ENCODE peak calls at places on chromosome 2, in four cellular contexts. One of them, this sample, is unnamed.

GRCh38 chr2:183207110-183207509 is 82.9 kb downstream of the NUP35 start:
- DNase-seq in natural killer cell: no peak
- DNase-seq in nephron progenitor cell: no peak
- DNase-seq in A549: no peak
- DNase-seq in this sample: peak

GRCh38 chr2:186126181-186126580 is 359.9 kb upstream of the ZC3H15 start:
- DNase-seq in natural killer cell: no peak
- DNase-seq in nephron progenitor cell: no peak
- DNase-seq in A549: no peak
- DNase-seq in this sample: no peak

GRCh38 chr2:73701968-73702665 is 35.0 kb downstream of the TPRKB start:
- DNase-seq in natural killer cell: no peak
- DNase-seq in nephron progenitor cell: no peak
- DNase-seq in A549: no peak
- DNase-seq in this sample: no peak

GRCh38 chr2:168343586-168343985 is 96.2 kb upstream of the STK39 start:
- DNase-seq in natural killer cell: no peak
- DNase-seq in nephron progenitor cell: no peak
- DNase-seq in A549: no peak
- DNase-seq in this sample: peak

GRCh38 chr2:232310189-232310588 is 68.4 kb upstream of the ALPP start:
- DNase-seq in natural killer cell: peak
- DNase-seq in nephron progenitor cell: no peak
- DNase-seq in A549: no peak
- DNase-seq in this sample: no peak

GRCh38 chr2:224843141-224843540 is 127.0 kb upstream of the CCDC195 start:
- DNase-seq in natural killer cell: no peak
- DNase-seq in nephron progenitor cell: no peak
- DNase-seq in A549: no peak
- DNase-seq in this sample: peak

GRCh38 chr2:37721219-37721600 is 49.8 kb upstream of the CDC42EP3 start:
- DNase-seq in natural killer cell: no peak
- DNase-seq in nephron progenitor cell: no peak
- DNase-seq in A549: no peak
- DNase-seq in this sample: no peak

GRCh38 chr2:55309441-55309840 is 40.4 kb upstream of the MTIF2 start:
- DNase-seq in natural killer cell: no peak
- DNase-seq in nephron progenitor cell: no peak
- DNase-seq in A549: no peak
- DNase-seq in this sample: peak

GRCh38 chr2:105327690-105328089 is 1.8 kb downstream of the TGFBRAP1 start:
- DNase-seq in natural killer cell: no peak
- DNase-seq in nephron progenitor cell: no peak
- DNase-seq in A549: no peak
- DNase-seq in this sample: no peak

DNA sequence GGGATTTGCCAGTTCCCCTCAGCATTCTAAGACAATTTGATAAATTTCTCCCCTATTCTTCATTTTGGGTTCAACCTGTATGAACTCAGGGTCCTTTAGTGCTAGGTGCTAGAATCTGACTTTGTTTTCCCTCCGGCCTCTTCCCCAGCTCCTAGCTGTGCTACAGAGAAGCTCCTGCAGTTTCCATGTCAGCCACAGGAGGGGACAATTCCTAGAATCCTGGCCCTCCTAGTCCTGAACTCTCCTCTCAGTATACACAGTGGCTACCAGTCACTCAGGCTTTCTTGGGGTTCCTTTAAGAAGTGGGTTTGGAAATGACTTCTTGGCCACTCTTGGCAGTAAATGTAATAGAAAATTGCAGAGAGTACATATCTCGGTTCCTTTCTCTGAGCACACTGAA is 4.9 kb upstream of the CHST10 start:
- DNase-seq in natural killer cell: no peak
- DNase-seq in nephron progenitor cell: peak
- DNase-seq in A549: peak
- DNase-seq in this sample: peak
- TF ChIP-seq CTCF in natural killer cell: no peak
- TF ChIP-seq CTCF in nephron progenitor cell: peak
- TF ChIP-seq CTCF in A549: peak
- TF ChIP-seq CTCF in this sample: peak

DNA sequence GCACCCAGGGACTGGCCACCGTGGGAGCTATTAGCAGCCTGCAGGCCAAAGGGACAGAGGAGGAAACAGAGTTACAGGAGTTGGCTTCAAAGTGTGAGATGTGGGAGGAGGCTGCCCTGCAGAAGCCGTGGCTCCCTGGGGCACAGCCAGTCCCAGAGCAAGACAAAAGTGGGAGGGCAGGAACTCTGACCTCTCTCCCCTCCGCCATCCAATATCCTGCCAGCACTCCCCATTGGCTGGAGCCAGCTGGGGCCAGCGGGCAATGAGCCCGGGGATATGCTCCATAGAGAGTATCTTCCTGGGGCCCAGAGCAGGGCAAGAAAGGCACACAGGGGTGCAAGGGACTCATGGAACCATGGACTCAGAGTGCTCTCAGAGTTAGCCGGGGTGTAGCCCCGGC is 143.1 kb downstream of the INHBB start:
- DNase-seq in natural killer cell: no peak
- DNase-seq in nephron progenitor cell: peak
- DNase-seq in A549: no peak
- DNase-seq in this sample: no peak
- TF ChIP-seq CTCF in natural killer cell: no peak
- TF ChIP-seq CTCF in nephron progenitor cell: no peak
- TF ChIP-seq CTCF in A549: no peak
- TF ChIP-seq CTCF in this sample: no peak

DNA sequence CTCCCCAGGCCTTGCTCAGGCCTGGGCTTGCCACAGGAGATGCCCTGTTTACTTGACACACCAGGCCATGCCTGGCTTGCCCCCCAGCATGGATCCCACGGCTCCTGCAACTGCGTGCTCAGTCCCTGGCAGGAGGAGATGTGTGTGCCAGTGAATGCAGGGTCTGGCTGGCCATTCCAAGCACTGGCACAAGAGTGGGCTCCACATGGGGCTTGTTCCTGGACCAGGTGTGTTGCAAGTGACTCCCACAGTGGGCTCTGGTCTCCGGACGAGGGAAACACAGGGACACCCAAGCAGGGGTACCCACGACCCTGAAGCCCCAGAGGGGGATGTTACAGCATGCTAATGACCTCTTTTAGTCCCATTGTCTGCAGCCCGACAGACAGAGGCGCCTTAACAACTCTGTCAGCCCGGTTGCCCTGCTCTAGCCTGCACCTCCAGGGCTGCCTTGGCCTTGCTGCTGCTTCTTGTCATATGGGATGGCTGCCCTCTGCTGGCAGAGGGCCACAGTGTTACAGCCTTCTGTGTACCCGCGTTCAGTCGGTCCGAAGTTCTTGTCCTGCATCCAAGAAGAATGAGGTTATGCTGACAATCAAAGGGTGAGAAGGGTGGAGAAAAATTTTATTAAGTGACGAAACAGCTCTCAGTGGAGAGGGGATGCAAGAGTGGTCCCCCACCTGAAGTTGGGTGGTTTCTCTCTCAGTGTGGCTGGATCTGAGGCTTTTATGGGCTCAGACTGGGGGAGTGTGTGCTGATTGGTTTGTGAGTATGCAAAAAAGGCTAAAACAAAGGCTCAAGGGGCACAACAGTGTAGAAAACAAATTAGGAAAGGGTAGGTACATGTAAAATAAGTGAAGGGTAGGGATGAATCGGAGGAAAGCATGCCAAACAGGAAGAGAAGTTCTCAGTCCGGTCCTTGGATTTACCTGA is 180.4 kb downstream of the MBD5 start:
- DNase-seq in natural killer cell: peak
- DNase-seq in nephron progenitor cell: peak
- DNase-seq in A549: peak
- DNase-seq in this sample: peak
- TF ChIP-seq CTCF in natural killer cell: no peak
- TF ChIP-seq CTCF in nephron progenitor cell: peak
- TF ChIP-seq CTCF in A549: peak
- TF ChIP-seq CTCF in this sample: peak

GRCh38 chr2:46643493-46643892 is 164.1 kb downstream of the TMEM247 start:
- DNase-seq in natural killer cell: no peak
- DNase-seq in nephron progenitor cell: no peak
- DNase-seq in A549: peak
- DNase-seq in this sample: no peak

GRCh38 chr2:46644690-46645385 is 165.5 kb downstream of the TMEM247 start:
- DNase-seq in natural killer cell: no peak
- DNase-seq in nephron progenitor cell: no peak
- DNase-seq in A549: no peak
- DNase-seq in this sample: no peak

GRCh38 chr2:46647041-46647440 is 167.7 kb downstream of the TMEM247 start:
- DNase-seq in natural killer cell: no peak
- DNase-seq in nephron progenitor cell: no peak
- DNase-seq in A549: no peak
- DNase-seq in this sample: no peak

GRCh38 chr2:46643951-46644350 is 164.6 kb downstream of the TMEM247 start:
- DNase-seq in natural killer cell: no peak
- DNase-seq in nephron progenitor cell: no peak
- DNase-seq in A549: no peak
- DNase-seq in this sample: peak

DNA sequence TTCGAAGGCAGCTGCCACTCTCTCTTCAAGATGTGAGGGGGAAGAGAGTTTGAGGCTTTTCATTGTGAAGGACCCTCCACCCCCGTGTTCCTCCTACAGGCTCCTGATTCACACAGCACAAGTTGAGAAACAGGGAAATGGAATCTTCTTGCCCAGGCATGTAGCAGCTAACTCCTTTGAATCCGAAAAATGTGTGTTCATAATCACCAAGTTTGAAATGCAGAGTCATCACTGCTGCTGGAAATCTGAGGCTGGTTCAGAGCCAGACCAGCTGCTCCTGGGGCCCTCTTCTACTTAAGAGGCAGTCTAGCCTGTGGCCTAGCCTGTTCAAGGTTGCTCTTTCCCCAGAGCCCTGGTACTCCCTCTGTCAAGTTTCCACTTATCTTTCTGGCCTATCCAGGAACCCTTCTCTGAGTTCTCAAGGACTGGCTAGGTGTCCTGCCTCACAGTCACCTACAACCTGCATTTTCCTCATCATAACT is 166.4 kb downstream of the TMEM247 start:
- DNase-seq in natural killer cell: no peak
- DNase-seq in nephron progenitor cell: no peak
- DNase-seq in A549: no peak
- DNase-seq in this sample: peak
- TF ChIP-seq CTCF in natural killer cell: no peak
- TF ChIP-seq CTCF in nephron progenitor cell: no peak
- TF ChIP-seq CTCF in A549: no peak
- TF ChIP-seq CTCF in this sample: no peak

GRCh38 chr2:233639860-233640259 is 3.6 kb downstream of the UGT1A10 start:
- DNase-seq in natural killer cell: no peak
- DNase-seq in nephron progenitor cell: no peak
- DNase-seq in A549: no peak
- DNase-seq in this sample: no peak
- TF ChIP-seq CTCF in natural killer cell: no peak
- TF ChIP-seq CTCF in nephron progenitor cell: no peak
- TF ChIP-seq CTCF in A549: no peak
- TF ChIP-seq CTCF in this sample: no peak

DNA sequence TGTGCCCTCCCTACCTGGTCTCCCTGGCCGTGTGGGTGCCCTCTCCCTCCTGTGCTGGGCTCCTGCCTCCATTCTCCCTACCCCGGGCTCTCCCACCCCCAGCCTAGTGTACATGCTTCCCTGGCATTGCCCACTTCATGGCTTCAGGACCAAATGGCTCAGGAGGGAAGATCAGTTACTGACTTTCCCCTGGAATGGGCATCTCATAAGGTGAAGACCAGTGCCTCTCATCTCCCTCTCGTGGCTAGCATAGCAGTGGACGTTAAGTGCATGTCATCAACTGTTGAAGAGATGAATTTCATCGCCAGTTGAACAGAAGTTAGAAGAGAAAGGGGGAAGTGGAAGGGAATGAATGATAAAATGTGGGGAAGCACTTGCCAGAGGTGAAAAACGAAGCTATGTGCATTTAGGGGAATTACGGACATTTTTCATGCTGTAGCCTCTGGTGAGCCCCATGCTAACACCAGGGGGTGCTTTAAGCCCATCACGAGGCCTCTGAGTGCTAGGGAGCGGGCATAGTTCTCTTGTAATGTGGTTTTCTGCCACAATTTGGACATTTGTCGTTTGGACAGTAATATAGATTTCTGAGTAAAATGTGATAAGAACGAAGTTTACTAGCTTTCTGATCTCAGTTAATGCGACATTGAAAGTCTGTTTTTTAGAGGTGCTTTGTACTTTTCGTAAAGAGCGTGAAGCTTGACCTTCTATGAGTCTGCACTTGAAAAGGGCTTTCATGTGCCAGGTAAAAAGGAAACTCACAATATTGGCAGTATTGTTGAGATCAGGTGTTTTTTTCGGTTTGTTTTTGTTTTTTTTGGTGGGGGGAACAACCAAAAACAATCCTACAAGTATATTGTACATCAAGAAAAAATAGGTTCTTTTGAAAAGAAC is 50.4 kb downstream of the TRAF3IP1 start:
- DNase-seq in natural killer cell: peak
- DNase-seq in nephron progenitor cell: peak
- DNase-seq in A549: peak
- DNase-seq in this sample: peak
- TF ChIP-seq CTCF in natural killer cell: peak
- TF ChIP-seq CTCF in nephron progenitor cell: peak
- TF ChIP-seq CTCF in A549: peak
- TF ChIP-seq CTCF in this sample: peak

GRCh38 chr2:207768168-207768890 is 1.4 kb downstream of the FZD5 start:
- DNase-seq in natural killer cell: peak
- DNase-seq in nephron progenitor cell: peak
- DNase-seq in A549: peak
- DNase-seq in this sample: peak
- TF ChIP-seq CTCF in natural killer cell: no peak
- TF ChIP-seq CTCF in nephron progenitor cell: no peak
- TF ChIP-seq CTCF in A549: peak
- TF ChIP-seq CTCF in this sample: no peak

This sample was measured in astrocyte of the spinal cord.